ENCODE peak calls at places on chromosomes 2 and 18, in seven cellular contexts. D is A549, M is H1, V is GM12878, H is K562, Z is HepG2, J is HCT116. A is an unnamed sample.
A peak's percentile ranks its signal among the peaks of the same experiment; 100 is the strongest.

GRCh38 chr2:79666430-79666829 is 153.6 kb downstream of the CTNNA2 start:
- DNase-seq in D (no peak), M (no peak), J (no peak), H (no peak), Z (no peak), V (no peak), A (no peak)

GRCh38 chr2:45172993-45173392 is 163.7 kb upstream of the SIX2 start:
- DNase-seq in D (no peak), M (no peak), J (no peak), Z (no peak), V (no peak), H (no peak), A (no peak)

GRCh38 chr18:12044591-12044990 is 49.1 kb upstream of the ANKRD62 start:
- DNase-seq in J (no peak), V (no peak), D (no peak), H (no peak), Z (no peak), M (no peak), A (no peak)

GRCh38 chr2:168002021-168002553 is 245.3 kb downstream of the STK39 start:
- DNase-seq in H (no peak), V (peak; percentile 15), M (no peak), Z (no peak), J (no peak), D (no peak), A (peak; percentile 59)

GRCh38 chr2:235770909-235771820 is 277.3 kb downstream of the AGAP1 start:
- DNase-seq in J (no peak), H (no peak), Z (no peak), D (no peak), V (no peak), M (no peak), A (no peak)

GRCh38 chr2:171141320-171141719 is 19.4 kb downstream of the TLK1 start:
- DNase-seq in M (no peak), H (no peak), D (no peak), J (no peak), V (no peak), Z (no peak), A (no peak)

GRCh38 chr2:152506843-152507242 is 171.9 kb downstream of the FMNL2 start:
- DNase-seq in J (no peak), D (no peak), Z (no peak), V (peak; percentile 59), M (no peak), H (no peak), A (peak; percentile 64)

GRCh38 chr2:232488097-232488711 is 570 bp upstream of the ECEL1 start:
- DNase-seq in M (no peak), Z (no peak), V (no peak), H (no peak), J (no peak), D (no peak), A (no peak)

GRCh38 chr18:47286776-47287410 is 35.4 kb upstream of the SKOR2 start:
- DNase-seq in V (no peak), H (no peak), Z (no peak), J (no peak), M (no peak), D (no peak), A (no peak)

GRCh38 chr2:240383871-240384700 is 51.4 kb upstream of the GPC1 start:
- DNase-seq in Z (no peak), M (no peak), H (no peak), D (no peak), V (no peak), J (no peak), A (no peak)

GRCh38 chr2:86284987-86285386 is 52.4 kb downstream of the REEP1 start:
- DNase-seq in H (no peak), Z (no peak), J (no peak), M (no peak), D (no peak), V (no peak), A (no peak)

GRCh38 chr2:85468704-85469349 is 50.3 kb downstream of the SH2D6 start:
- DNase-seq in D (peak; percentile 69), M (peak; percentile 21), V (no peak), H (peak; percentile 72), Z (peak; percentile 97), J (peak; percentile 75), A (peak; percentile 58)

GRCh38 chr2:38230756-38231155 is 146.3 kb downstream of the ATL2 start:
- DNase-seq in M (no peak), H (no peak), Z (no peak), V (no peak), D (no peak), J (no peak), A (no peak)

GRCh38 chr18:47730795-47731194 is 199.7 kb downstream of the SMAD2 start:
- DNase-seq in H (no peak), V (no peak), M (no peak), D (no peak), Z (no peak), J (no peak), A (peak; percentile 4)

GRCh38 chr2:136242687-136243277 is 124.8 kb upstream of the CXCR4 start:
- DNase-seq in M (no peak), Z (no peak), H (no peak), D (no peak), J (no peak), V (no peak), A (no peak)

GRCh38 chr18:4581966-4582365 is 126.9 kb upstream of the DLGAP1 start:
- DNase-seq in Z (no peak), H (no peak), V (no peak), M (no peak), J (no peak), D (no peak), A (no peak)

GRCh38 chr18:56307354-56307753 is 331.0 kb downstream of the TXNL1 start:
- DNase-seq in H (no peak), M (no peak), J (no peak), D (no peak), V (no peak), Z (no peak), A (no peak)

GRCh38 chr2:43343573-43344304 is 117.3 kb upstream of the ZFP36L2 start:
- DNase-seq in V (no peak), Z (no peak), M (no peak), H (no peak), J (no peak), D (no peak), A (peak; percentile 97)

GRCh38 chr2:66440011-66440542 is 5.2 kb downstream of the MEIS1 start:
- DNase-seq in H (no peak), Z (no peak), M (no peak), J (no peak), V (no peak), D (no peak), A (no peak)

GRCh38 chr2:147782521-147782920 is 62.3 kb upstream of the ACVR2A start:
- DNase-seq in M (no peak), V (no peak), H (no peak), Z (no peak), J (no peak), D (no peak), A (peak; percentile 80)

GRCh38 chr2:134586289-134586980 is 132.4 kb downstream of the TMEM163 start:
- DNase-seq in H (no peak), J (no peak), D (no peak), M (no peak), Z (no peak), V (no peak), A (no peak)

GRCh38 chr18:36130883-36131653 is 1.4 kb downstream of the ELP2 start:
- DNase-seq in Z (no peak), V (no peak), H (no peak), D (no peak), M (no peak), J (no peak), A (no peak)

GRCh38 chr18:28875059-28875458 is 698.1 kb upstream of the CDH2 start:
- DNase-seq in J (no peak), M (no peak), H (no peak), D (no peak), V (no peak), Z (no peak), A (no peak)
- TF ChIP-seq CEBPB in J (no peak), M (no peak), H (no peak), D (no peak), V (no peak), Z (no peak), A (no peak)

DNA sequence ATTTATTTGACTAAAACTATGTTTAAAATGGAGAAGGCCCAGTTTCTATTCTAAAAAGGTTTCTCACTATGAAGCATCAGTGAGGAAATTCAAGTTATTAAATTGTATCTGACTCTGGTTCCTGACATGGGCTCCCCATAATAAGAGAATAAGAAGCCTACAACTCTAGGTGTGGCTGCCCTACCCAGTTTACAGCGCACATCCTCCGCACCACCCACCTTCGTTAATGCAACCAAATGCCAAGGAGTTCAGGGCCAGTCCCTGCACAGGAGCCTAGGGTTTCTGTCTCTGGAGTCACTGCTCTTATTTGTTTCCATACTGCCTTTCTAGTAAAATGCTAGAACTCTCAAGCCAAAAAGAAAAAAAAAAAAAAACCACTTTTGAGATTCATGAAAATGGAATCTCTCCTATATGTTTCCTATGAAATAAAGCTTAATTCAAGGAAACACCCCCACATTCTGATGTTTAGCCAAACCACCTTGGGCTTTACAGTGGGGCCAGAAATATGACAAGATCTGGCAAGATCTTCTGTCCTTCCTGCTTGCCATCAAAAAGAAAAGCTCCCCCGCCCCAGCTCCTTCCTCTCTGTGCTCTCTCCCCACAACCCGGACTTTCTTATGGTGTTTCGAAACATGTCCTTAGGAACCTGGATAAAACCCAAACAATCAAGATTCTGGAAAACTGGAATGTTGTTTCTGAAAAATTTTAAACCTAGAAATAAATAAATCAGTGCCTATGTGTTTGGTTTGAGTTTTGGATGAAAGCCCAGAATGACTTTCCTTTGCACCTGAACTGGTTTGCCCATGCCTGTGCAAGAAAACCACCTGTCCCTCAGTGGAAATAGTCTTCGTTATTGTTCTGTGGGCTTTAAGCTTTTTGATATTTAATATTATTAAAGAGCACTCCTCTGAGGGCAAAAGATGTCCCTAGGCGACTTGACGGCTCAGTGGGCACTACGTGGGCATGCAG is 136.7 kb downstream of the SP3 start:
- DNase-seq in H (no peak), V (no peak), D (no peak), M (no peak), Z (no peak), J (no peak), A (peak; percentile 52)
- TF ChIP-seq CEBPB in H (no peak), V (no peak), D (no peak), M (no peak), Z (no peak), J (no peak), A (no peak)

DNA sequence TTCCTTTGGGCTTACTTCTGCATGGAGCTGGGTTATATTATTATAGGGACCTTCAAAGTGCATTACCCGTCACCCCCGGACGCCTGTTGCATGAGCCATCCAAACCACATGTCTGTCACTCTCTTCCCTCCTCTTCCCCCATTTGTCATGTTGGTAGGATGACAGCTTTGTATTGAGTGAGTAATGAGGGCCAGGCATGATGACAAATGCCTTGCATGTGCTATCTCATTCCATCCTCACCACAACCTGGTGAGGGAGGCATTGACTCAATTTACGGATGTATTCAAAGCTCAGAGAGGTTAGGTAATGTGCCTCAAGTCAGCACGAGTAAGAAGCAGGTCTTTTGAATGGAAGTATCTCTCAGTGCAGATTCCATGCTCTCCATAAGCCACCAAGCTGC is 510.5 kb upstream of the TNP1 start:
- DNase-seq in D (no peak), V (no peak), H (no peak), J (peak; percentile 4), Z (peak; percentile 21), M (no peak), A (peak; percentile 77)
- TF ChIP-seq CEBPB in D (no peak), V (no peak), H (no peak), J (no peak), Z (no peak), M (no peak), A (peak; percentile 32)

DNA sequence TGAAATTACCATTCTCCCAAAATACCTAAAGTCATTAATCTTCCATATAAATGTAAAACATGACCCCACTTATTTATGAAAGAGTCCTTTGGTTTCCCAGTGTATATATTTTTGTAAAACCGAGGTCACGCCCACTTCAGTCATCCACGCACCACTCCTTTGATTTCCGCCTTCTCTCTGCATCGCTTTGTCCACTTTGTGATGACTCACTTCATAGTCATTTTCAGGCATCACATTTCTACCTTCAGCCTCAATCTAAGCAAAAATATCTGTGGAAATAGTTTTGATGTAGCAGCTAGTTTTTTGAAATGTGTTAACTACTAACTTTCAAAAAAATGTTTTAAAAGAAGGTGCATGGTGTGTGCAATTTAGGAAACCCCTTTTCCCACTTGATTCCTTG is 793.5 kb upstream of the SOX11 start:
- DNase-seq in M (no peak), D (peak; percentile 4), Z (no peak), V (no peak), H (no peak), J (no peak), A (no peak)
- TF ChIP-seq CEBPB in M (no peak), D (no peak), Z (no peak), V (no peak), H (no peak), J (no peak), A (no peak)